ENCODE peak calls at places on chromosome 10, in six cellular contexts. R, G, J, S, Y and C are unnamed samples.

GRCh38 chr10:113891476-113891875 is 37.0 kb downstream of the NHLRC2 start:
- DNase-seq in J (no peak), R (no peak), S (no peak), Y (peak), G (no peak), C (no peak)

GRCh38 chr10:17820943-17821342 is 11.8 kb downstream of the MRC1 start:
- DNase-seq in S (no peak), J (no peak), R (no peak), Y (no peak), G (no peak), C (no peak)

GRCh38 chr10:43029043-43029442 is 47.8 kb upstream of the RET start:
- DNase-seq in Y (no peak), G (no peak), J (no peak), S (no peak), R (no peak), C (no peak)

GRCh38 chr10:65348637-65349036 is 1577.2 kb upstream of the LRRTM3 start:
- DNase-seq in J (no peak), R (no peak), S (no peak), Y (no peak), G (no peak), C (no peak)

GRCh38 chr10:31677198-31678138 is 251.2 kb downstream of the ARHGAP12 start:
- DNase-seq in S (no peak), G (no peak), Y (no peak), J (no peak), R (no peak), C (no peak)

GRCh38 chr10:61939575-61940301 is 38.2 kb downstream of the ARID5B start:
- DNase-seq in R (no peak), S (no peak), G (no peak), J (no peak), Y (no peak), C (no peak)

GRCh38 chr10:77825965-77826364 is 100.6 kb downstream of the DLG5 start:
- DNase-seq in G (no peak), S (no peak), J (no peak), R (no peak), Y (no peak), C (no peak)

GRCh38 chr10:28842321-28842720 is 165.0 kb downstream of the BAMBI start:
- DNase-seq in G (no peak), S (no peak), R (no peak), J (no peak), Y (no peak), C (no peak)

GRCh38 chr10:35912615-35913170 is 270.6 kb upstream of the FZD8 start:
- DNase-seq in Y (no peak), J (no peak), G (no peak), S (no peak), R (no peak), C (no peak)

GRCh38 chr10:85741626-85742300 is 624.8 kb downstream of the GRID1 start:
- DNase-seq in R (no peak), G (no peak), Y (no peak), J (no peak), S (no peak), C (no peak)

GRCh38 chr10:121296378-121296777 is 301.9 kb downstream of the FGFR2 start:
- DNase-seq in G (no peak), J (no peak), S (no peak), Y (no peak), R (no peak), C (no peak)

GRCh38 chr10:70292016-70292415 is 8.2 kb upstream of the NPFFR1 start:
- DNase-seq in G (no peak), J (no peak), R (no peak), Y (no peak), S (no peak), C (no peak)

GRCh38 chr10:104735036-104735435 is 93.9 kb downstream of the SORCS3 start:
- DNase-seq in S (no peak), R (peak), Y (peak), G (peak), J (no peak), C (no peak)

GRCh38 chr10:58919927-58920654 is 256.4 kb upstream of the PHYHIPL start:
- DNase-seq in J (no peak), G (no peak), R (no peak), S (no peak), Y (no peak), C (no peak)

GRCh38 chr10:60818134-60818770 is 40.0 kb downstream of the CDK1 start:
- DNase-seq in G (no peak), R (no peak), J (no peak), Y (no peak), S (no peak), C (no peak)

GRCh38 chr10:11098628-11099027 is 81.0 kb downstream of the CELF2 start:
- DNase-seq in Y (peak), R (no peak), G (no peak), S (no peak), J (no peak), C (no peak)

GRCh38 chr10:11331706-11332105 is 279.7 kb downstream of the USP6NL start:
- DNase-seq in R (no peak), J (no peak), G (no peak), S (no peak), Y (no peak), C (no peak)

GRCh38 chr10:85641479-85641967 is 725.1 kb downstream of the GRID1 start:
- DNase-seq in R (no peak), S (no peak), J (no peak), G (no peak), Y (no peak), C (no peak)

GRCh38 chr10:72024596-72024995 is 60.4 kb downstream of the CHST3 start:
- DNase-seq in G (no peak), R (no peak), S (no peak), Y (no peak), J (no peak), C (no peak)

GRCh38 chr10:132136097-132136521 is 50.6 kb upstream of the DPYSL4 start:
- DNase-seq in Y (no peak), G (peak), R (no peak), S (no peak), J (peak), C (no peak)

GRCh38 chr10:59257224-59257623 is 80.8 kb downstream of the PHYHIPL start:
- DNase-seq in G (no peak), J (no peak), R (no peak), Y (no peak), S (no peak), C (no peak)

GRCh38 chr10:32961892-32962369 is 3.9 kb upstream of the ITGB1 start:
- DNase-seq in J (no peak), S (no peak), R (no peak), Y (no peak), G (no peak), C (no peak)
- TF ChIP-seq CTCF in J (peak), S (no peak), R (no peak), Y (no peak), G (no peak), C (peak)

GRCh38 chr10:101566333-101567164 is 21.5 kb downstream of the POLL start:
- DNase-seq in R (peak), G (no peak), S (peak), J (peak), Y (no peak), C (peak)
- TF ChIP-seq CTCF in R (no peak), G (no peak), S (no peak), J (no peak), Y (no peak), C (peak)

GRCh38 chr10:112810651-112811215 is 139.3 kb upstream of the TCF7L2 start:
- DNase-seq in R (no peak), S (no peak), J (no peak), G (no peak), Y (no peak), C (no peak)
- TF ChIP-seq CTCF in R (no peak), S (no peak), J (no peak), G (no peak), Y (no peak), C (no peak)

GRCh38 chr10:103350522-103351260 is at the start of gene PCGF6:
- DNase-seq in S (peak), Y (peak), J (peak), G (peak), R (peak), C (peak)

GRCh38 chr10:103355906-103356599 is 5.1 kb upstream of the PCGF6 start:
- DNase-seq in S (no peak), R (no peak), Y (no peak), G (no peak), J (no peak), C (no peak)

GRCh38 chr10:103350175-103350521 is 792 bp downstream of the PCGF6 start:
- DNase-seq in J (no peak), R (no peak), S (no peak), G (no peak), Y (no peak), C (no peak)

DNA sequence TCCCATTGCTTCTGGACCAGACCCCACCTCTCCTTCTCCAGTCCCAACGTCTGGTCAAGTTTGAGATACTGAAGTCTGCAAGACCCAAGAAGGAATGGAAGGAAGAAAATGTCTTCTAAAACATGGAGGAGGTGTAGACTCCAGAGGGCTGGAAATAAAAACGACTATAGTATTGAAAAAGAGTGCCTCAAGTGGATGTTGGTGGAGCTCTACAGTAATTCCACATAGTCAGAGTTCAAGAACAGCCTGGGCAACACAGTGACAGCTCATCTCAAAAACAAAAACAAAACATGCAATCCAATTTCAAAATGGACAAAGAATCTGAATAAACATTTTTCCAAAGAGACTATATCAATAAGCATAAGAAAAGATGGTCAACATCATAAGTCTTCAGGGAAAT is 2.3 kb upstream of the PCGF6 start:
- DNase-seq in J (no peak), G (no peak), R (no peak), Y (no peak), S (no peak), C (no peak)
- TF ChIP-seq CTCF in J (no peak), G (no peak), R (no peak), Y (no peak), S (no peak), C (no peak)